ENCODE peak calls at places on chromosomes 4 and X, in four cellular contexts. Q is stomach, K is transverse colon, J is sigmoid colon. S is an unnamed sample. For H3K4me1, the result is how much of the 10 kb centered on the place peaks cover.

GRCh38 chr4:102817021-102817605 is 10.2 kb downstream of the UBE2D3 start:
- DNase-seq in J (no peak), Q (no peak), K (no peak), S (no peak)

GRCh38 chr4:57355066-57355465 is 244.9 kb upstream of the IGFBP7 start:
- DNase-seq in J (no peak), K (no peak), Q (no peak), S (no peak)

GRCh38 chrX:9326369-9326768 is 138.5 kb upstream of the TBL1X start:
- DNase-seq in J (no peak), Q (no peak), K (no peak), S (no peak)

GRCh38 chr4:95092762-95093161 is 335.0 kb downstream of the BMPR1B start:
- DNase-seq in J (no peak), Q (no peak), K (no peak), S (no peak)

GRCh38 chr4:37279894-37280592 is 35.5 kb downstream of the NWD2 start:
- DNase-seq in K (no peak), J (no peak), Q (no peak), S (no peak)

GRCh38 chrX:48834383-48834709 is 1.1 kb downstream of the PCSK1N start:
- DNase-seq in K (no peak), J (no peak), Q (no peak), S (no peak)

GRCh38 chr4:177185579-177185978 is 124.1 kb upstream of the NEIL3 start:
- DNase-seq in J (no peak), Q (no peak), K (no peak), S (no peak)

GRCh38 chr4:4289055-4289454 is 899 bp downstream of the LYAR start:
- DNase-seq in J (no peak), Q (no peak), K (no peak), S (peak)

GRCh38 chrX:67692246-67692645 is 148.4 kb downstream of the AR start:
- DNase-seq in K (no peak), Q (no peak), J (no peak), S (no peak)

GRCh38 chrX:110407910-110408545 is 49.4 kb downstream of the RTL9 start:
- DNase-seq in Q (no peak), K (peak), J (no peak), S (no peak)

GRCh38 chrX:153468008-153468580 is 2.3 kb downstream of the HAUS7 start:
- DNase-seq in J (peak), Q (no peak), K (no peak), S (no peak)

GRCh38 chrX:153469811-153470410 is 465 bp downstream of the HAUS7 start:
- DNase-seq in K (no peak), Q (no peak), J (no peak), S (no peak)

GRCh38 chrX:153471663-153472280 is 1.4 kb upstream of the HAUS7 start:
- DNase-seq in Q (no peak), K (no peak), J (no peak), S (no peak)

GRCh38 chrX:153473126-153473525 is 2.8 kb upstream of the HAUS7 start:
- DNase-seq in Q (no peak), J (no peak), K (no peak), S (no peak)

DNA sequence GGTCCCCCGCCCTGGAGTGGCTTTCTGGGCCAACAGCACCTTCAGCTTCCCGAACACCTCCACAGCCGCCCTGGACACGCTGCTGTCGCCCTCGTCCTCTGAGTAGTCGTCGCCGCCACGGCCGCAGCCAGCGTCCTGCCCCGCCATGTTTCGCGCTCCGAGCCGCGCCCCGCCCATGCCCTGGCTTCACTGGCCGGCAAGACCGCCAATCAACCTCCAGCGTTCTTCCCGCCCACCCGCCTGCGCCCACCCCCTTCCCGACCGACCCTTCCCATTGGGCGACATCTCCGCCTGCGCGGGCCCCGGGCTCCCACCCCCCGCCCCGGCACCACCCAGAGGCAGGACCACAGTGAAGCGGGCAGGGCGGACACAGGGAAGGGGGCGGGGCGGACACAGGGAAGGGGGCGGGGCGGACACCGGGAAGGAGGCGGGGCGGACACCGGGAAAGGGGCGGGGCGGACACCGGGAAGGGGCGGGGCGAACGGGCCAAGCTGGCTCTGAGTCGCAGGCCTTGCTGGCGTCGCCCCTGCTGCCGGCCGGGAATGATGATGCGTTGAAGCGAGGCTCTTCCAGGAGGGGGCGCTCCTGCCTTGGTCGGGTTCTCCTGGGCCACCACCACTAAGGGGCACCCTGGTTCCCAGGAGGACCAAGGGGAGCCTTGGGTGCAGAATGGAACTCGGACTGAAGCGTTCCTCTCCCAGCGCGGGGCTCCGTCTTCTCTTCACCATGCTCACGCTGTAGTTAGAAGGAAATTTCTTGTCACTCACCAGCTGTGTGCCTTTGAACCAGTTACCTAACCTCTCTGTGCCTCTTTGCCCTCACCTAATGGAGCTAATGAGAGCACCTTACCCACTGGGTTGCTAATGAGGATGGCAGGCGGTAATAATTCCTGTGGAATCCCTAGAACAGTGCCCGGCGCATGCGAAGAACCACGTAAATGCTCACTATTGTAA is at the start of gene HAUS7:
- DNase-seq in Q (peak), J (peak), K (peak), S (peak)
- TF ChIP-seq POLR2AphosphoS5 in Q (no peak), J (peak), K (peak), S (no peak)

GRCh38 chr4:156169861-156170260 is 216.2 kb upstream of the CTSO start:
- DNase-seq in J (no peak), Q (no peak), K (no peak), S (no peak)

GRCh38 chr4:156173937-156174336 is 220.3 kb upstream of the CTSO start:
- DNase-seq in Q (no peak), J (no peak), K (no peak), S (no peak)

GRCh38 chr4:156168288-156168687 is 214.6 kb upstream of the CTSO start:
- DNase-seq in J (no peak), K (no peak), Q (no peak), S (no peak)

GRCh38 chr4:156173481-156173880 is 219.8 kb upstream of the CTSO start:
- DNase-seq in J (no peak), Q (no peak), K (no peak), S (no peak)

GRCh38 chr4:156169011-156169410 is 215.3 kb upstream of the CTSO start:
- DNase-seq in Q (no peak), K (no peak), J (peak), S (no peak)
- TF ChIP-seq CTCF in Q (no peak), K (peak), J (no peak), S (peak)

GRCh38 chr4:154583677-154584076 is 6.9 kb downstream of the FGA start:
- DNase-seq in J (no peak), Q (no peak), K (no peak), S (no peak)

GRCh38 chr4:154583230-154583629 is 7.3 kb downstream of the FGA start:
- DNase-seq in Q (no peak), J (no peak), K (no peak), S (no peak)

GRCh38 chr4:154584259-154584658 is 6.3 kb downstream of the FGA start:
- DNase-seq in K (no peak), Q (no peak), J (no peak), S (no peak)

GRCh38 chr4:154585369-154586018 is 5.0 kb downstream of the FGA start:
- DNase-seq in K (no peak), J (no peak), Q (no peak), S (no peak)

GRCh38 chr4:154582723-154583122 is 7.8 kb downstream of the FGA start:
- DNase-seq in Q (no peak), K (no peak), J (no peak), S (no peak)
- H3K4me1 ChIP-seq in Q (under half), K (under half), J (under half), S (under half)

GRCh38 chr4:53702334-53703266 is 111.3 kb upstream of the LNX1 start:
- DNase-seq in K (peak), Q (peak), J (peak), S (no peak)
- TF ChIP-seq POLR2AphosphoS5 in K (no peak), Q (no peak), J (no peak), S (peak)

S was measured in vagina.